ENCODE peak calls at places on chromosomes 4 and X, in six cellular contexts. F, Q, I, O, N and Y are unnamed samples.

GRCh38 chrX:776529-777230 is 146.1 kb downstream of the SHOX start:
- DNase-seq in I (no peak), F (no peak), O (no peak), N (no peak), Q (no peak), Y (no peak)

GRCh38 chr4:78057135-78057599 is at the start of gene FRAS1:
- DNase-seq in F (peak), I (peak), Q (peak), O (no peak), N (no peak), Y (no peak)

GRCh38 chr4:37483610-37484009 is 202.6 kb downstream of the RELL1 start:
- DNase-seq in O (no peak), I (no peak), F (no peak), Q (no peak), N (no peak), Y (no peak)

GRCh38 chr4:49032440-49033161 is 46.5 kb downstream of the CWH43 start:
- DNase-seq in N (peak), F (peak), Q (peak), O (peak), I (peak), Y (no peak)

GRCh38 chr4:114264877-114265291 is 285.4 kb upstream of the ARSJ start:
- DNase-seq in O (peak), Q (no peak), F (no peak), N (no peak), I (no peak), Y (peak)

GRCh38 chrX:77617206-77617605 is 168.8 kb downstream of the ATRX start:
- DNase-seq in Q (no peak), F (no peak), I (no peak), N (no peak), O (no peak), Y (no peak)

GRCh38 chrX:68177542-68177941 is 255.8 kb downstream of the OPHN1 start:
- DNase-seq in I (peak), Q (peak), O (peak), F (no peak), N (no peak), Y (no peak)

GRCh38 chr4:121510260-121510942 is 129.6 kb upstream of the QRFPR start:
- DNase-seq in N (peak), I (no peak), F (no peak), Q (no peak), O (no peak), Y (no peak)

GRCh38 chr4:40316333-40316781 is 18.8 kb upstream of the CHRNA9 start:
- DNase-seq in N (peak), O (peak), F (no peak), I (peak), Q (peak), Y (peak)

GRCh38 chrX:123731258-123731986 is 1.4 kb downstream of the THOC2 start:
- DNase-seq in N (peak), F (peak), O (peak), I (peak), Q (peak), Y (no peak)

GRCh38 chr4:128831526-128832252 is 22.2 kb downstream of the JADE1 start:
- DNase-seq in Q (peak), F (no peak), I (peak), N (no peak), O (peak), Y (no peak)

GRCh38 chr4:128835498-128836222 is 26.2 kb downstream of the JADE1 start:
- DNase-seq in O (no peak), N (no peak), Q (peak), I (peak), F (no peak), Y (no peak)

GRCh38 chr4:128827280-128827679 is 17.8 kb downstream of the JADE1 start:
- DNase-seq in I (no peak), N (peak), Q (no peak), F (no peak), O (no peak), Y (no peak)

GRCh38 chr4:128832253-128832641 is 22.7 kb downstream of the JADE1 start:
- DNase-seq in F (no peak), Q (no peak), I (no peak), N (no peak), O (no peak), Y (no peak)

DNA sequence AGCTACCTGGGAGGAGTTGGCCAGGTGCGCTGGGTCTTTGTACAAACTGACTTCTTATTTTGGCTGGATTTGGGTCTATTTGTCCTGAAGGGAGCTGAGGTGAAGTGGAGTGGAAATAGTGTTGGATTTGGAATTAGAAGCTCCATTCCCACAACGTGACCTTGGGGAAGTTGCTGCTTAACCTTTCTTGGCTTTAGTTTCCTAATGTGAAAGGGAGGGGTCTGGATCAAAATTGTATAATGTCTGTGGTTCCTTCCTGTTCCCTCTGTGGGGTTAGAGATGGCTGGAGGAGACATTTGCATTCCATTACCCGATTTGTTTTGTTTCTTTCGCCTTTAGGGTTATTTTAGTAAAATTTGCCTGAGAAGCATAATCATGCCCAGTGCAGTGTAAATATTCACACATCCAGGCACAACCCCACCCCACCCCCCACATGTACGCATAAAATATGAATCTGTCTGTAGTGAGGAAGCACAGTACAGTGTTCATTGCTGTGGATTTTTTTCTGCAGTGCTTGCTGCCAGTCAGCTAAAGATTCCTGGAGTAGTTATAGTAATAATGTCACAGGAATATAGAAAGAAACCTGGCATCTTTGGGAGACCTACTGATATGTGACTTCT is 21.5 kb downstream of the JADE1 start:
- DNase-seq in Q (peak), F (no peak), I (no peak), N (peak), O (no peak), Y (no peak)
- H3K4me3 ChIP-seq in Q (no peak), F (no peak), I (no peak), N (peak), O (no peak), Y (no peak)

GRCh38 chr4:72295966-72296557 is 264.3 kb downstream of the NPFFR2 start:
- DNase-seq in F (no peak), N (peak), O (peak), I (peak), Q (peak), Y (peak)
- TF ChIP-seq CTCF in F (peak), N (peak), O (peak), I (peak), Q (peak), Y (peak)

DNA sequence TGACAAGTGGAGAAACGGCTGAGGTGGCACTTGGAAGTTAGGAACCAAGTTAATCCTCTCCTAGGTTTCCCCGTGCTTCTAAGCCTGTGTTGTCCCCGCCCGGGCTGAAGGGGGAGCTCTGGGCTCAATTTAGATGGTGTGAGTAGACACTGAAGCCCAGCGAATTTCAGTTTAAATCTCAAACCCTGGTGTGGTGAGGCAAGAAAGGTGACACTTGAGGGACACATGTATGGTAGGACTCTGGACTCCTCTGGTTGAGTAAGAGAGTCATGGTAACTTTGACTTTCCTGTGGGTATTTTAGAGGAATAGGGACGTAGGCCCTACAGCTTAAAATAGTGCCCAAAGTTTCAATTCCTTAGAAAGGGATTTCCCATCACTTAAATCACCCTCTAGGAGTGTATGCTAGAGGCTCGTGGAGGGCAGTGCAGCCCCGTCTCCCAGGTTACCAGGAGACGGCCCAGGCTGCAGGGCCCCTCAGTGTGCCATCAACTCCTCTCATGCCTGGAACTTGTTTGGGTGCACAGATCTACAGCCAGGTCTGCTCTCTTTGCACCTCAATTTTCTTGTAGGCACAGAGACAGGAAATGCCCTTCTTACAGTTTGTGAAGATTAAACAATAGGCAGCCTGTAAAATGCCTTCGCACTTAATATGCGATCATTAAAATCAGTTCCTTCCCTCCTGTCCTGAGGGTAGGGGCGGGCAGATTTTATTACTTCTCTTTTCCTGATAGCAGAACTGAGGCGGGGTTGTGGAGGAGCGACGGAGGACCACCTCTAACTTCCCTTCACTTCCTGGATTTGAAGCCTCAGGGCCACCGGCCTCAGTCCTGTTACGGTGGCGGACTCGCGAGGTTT is 23.9 kb downstream of the HAND2 start:
- DNase-seq in I (peak), F (peak), Q (peak), N (peak), O (peak), Y (no peak)
- H3K4me3 ChIP-seq in I (no peak), F (no peak), Q (no peak), N (no peak), O (no peak), Y (no peak)

DNA sequence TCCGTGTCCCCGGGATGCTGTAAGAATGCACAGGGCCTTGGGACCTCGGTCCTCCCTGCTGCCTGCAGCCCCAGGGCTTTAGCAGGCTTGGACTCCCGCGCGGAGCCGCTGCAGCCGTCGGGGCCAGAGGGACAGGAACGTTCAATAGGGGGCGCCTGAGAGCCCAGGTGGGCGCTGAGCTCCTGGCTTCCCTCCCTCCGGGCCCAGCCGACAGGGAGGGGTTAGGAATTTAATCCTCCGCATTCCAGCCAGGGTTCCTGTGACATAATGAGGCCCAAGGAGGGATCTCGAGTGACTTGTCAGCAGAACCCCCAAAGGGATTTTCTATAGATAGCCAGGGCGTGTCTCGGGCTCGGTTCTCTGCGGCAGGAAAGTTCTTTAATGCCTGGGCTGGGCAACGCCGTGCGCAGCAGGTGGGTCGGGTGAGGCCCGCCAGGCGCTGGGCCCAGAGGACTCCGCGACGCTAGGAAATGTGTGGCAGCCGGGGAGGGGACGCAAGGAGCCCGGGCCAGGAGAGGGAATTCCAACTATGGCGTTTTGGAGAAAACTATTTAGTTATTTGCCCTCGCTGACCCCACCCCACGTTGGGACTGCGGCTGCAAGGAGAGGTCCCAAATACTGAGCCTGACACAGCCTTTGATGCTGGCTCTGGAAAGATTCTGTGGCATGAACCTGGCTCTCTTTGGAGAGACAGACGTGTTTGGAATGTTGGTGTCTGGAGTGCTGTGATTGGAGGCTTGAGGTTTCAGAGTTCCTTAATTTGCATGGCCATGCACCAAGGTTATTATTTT is 285.2 kb upstream of the GATB start:
- DNase-seq in Q (peak), F (peak), O (no peak), I (peak), N (no peak), Y (no peak)
- TF ChIP-seq CTCF in Q (peak), F (no peak), O (peak), I (peak), N (peak), Y (peak)

GRCh38 chr4:188110036-188110435 is 633 bp upstream of the TRIML2 start:
- DNase-seq in Q (no peak), O (no peak), N (no peak), F (no peak), I (no peak), Y (no peak)

GRCh38 chr4:188107931-188108843 is 1.2 kb downstream of the TRIML2 start:
- DNase-seq in Q (no peak), F (no peak), O (peak), N (no peak), I (no peak), Y (no peak)

GRCh38 chr4:188106454-188106853 is 2.9 kb downstream of the TRIML2 start:
- DNase-seq in Q (no peak), F (peak), N (no peak), I (no peak), O (no peak), Y (no peak)

GRCh38 chr4:188110741-188111458 is 1.5 kb upstream of the TRIML2 start:
- DNase-seq in I (no peak), O (peak), Q (no peak), F (no peak), N (no peak), Y (no peak)

DNA sequence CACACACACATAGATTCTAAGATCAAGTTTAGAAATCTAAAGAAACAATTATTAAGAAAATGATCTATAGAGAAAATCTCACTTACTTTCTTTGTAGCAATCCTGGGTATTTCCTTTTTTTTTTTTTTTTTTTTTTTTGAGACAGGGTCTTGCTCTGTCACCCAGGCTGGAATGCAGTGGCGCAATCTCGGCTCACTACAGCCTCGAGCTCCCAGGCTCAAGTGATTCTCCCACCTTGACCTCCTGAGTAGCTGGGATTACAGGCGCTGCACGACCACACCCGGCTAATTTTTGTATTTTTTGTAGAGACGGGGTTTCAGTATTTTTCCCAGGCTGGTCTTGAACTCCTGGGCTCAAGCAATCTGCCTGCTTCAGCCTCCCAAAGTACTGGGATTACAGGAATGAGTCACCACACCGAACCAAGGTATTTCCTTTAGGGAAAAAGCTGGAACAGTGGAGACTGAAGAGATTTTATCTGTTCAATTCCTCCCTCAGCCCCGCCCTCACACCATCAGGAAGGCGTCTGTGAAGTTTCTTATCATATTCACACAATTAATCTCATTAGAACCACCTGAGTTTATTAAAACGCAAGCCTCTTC is at the start of gene TRIML2:
- DNase-seq in I (no peak), Q (no peak), O (no peak), N (no peak), F (no peak), Y (no peak)
- H3K4me3 ChIP-seq in I (no peak), Q (no peak), O (no peak), N (no peak), F (no peak), Y (no peak)